ENCODE peak calls at places on chromosomes 7 and 10, in four cellular contexts. One of them, this sample, is unnamed.
A peak's percentile ranks its signal among the peaks of the same experiment; 100 is the strongest.

GRCh38 chr7:119329715-119330114 is 943.3 kb upstream of the KCND2 start:
- DNase-seq in right cardiac atrium: no peak
- DNase-seq in adrenal gland: no peak
- DNase-seq in transverse colon: no peak
- DNase-seq in this sample: no peak

GRCh38 chr10:29635711-29636144 is 957 bp upstream of the SVIL start:
- DNase-seq in adrenal gland: no peak
- DNase-seq in transverse colon: no peak
- DNase-seq in right cardiac atrium: no peak
- DNase-seq in this sample: no peak

GRCh38 chr10:44467900-44468299 is 83.0 kb upstream of the CXCL12 start:
- DNase-seq in adrenal gland: no peak
- DNase-seq in transverse colon: no peak
- DNase-seq in right cardiac atrium: no peak
- DNase-seq in this sample: no peak

GRCh38 chr10:107157071-107157470 is 7.4 kb downstream of the SORCS1 start:
- DNase-seq in adrenal gland: no peak
- DNase-seq in right cardiac atrium: no peak
- DNase-seq in transverse colon: no peak
- DNase-seq in this sample: no peak

GRCh38 chr7:82230826-82231581 is 212.6 kb downstream of the CACNA2D1 start:
- DNase-seq in transverse colon: no peak
- DNase-seq in adrenal gland: no peak
- DNase-seq in right cardiac atrium: no peak
- DNase-seq in this sample: no peak

GRCh38 chr10:36425140-36425797 is 700.1 kb upstream of the ANKRD30A start:
- DNase-seq in right cardiac atrium: no peak
- DNase-seq in transverse colon: no peak
- DNase-seq in adrenal gland: no peak
- DNase-seq in this sample: no peak

GRCh38 chr7:70710011-70710480 is 421.9 kb upstream of the GALNT17 start:
- DNase-seq in right cardiac atrium: no peak
- DNase-seq in transverse colon: no peak
- DNase-seq in adrenal gland: no peak
- DNase-seq in this sample: no peak

GRCh38 chr10:88949912-88950664 is 2.5 kb downstream of the ACTA2 start:
- DNase-seq in transverse colon: no peak
- DNase-seq in right cardiac atrium: no peak
- DNase-seq in adrenal gland: no peak
- DNase-seq in this sample: no peak

GRCh38 chr10:22230331-22230833 is 12.6 kb upstream of the EBLN1 start:
- DNase-seq in transverse colon: no peak
- DNase-seq in adrenal gland: no peak
- DNase-seq in right cardiac atrium: peak; percentile 50
- DNase-seq in this sample: peak; percentile 44

DNA sequence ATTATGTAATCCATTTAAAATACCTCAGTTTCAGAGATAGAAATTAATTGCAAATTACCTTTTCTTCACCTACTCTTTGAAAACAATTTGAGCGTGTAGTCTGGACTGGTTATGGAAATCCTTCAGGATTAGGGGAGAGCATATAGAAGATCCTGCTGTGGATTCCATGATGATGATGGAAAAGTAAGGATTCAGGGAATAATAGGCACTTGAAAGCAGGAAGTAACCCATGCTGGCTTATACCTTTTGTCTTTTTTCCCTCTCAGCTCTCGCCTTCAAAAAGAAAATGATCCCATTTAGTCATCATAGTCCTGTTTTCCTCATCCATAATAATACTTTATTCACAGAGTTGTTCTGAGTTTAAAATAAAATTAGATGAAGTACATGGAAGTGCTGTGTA is 4.4 kb downstream of the HBP1 start:
- DNase-seq in right cardiac atrium: no peak
- DNase-seq in adrenal gland: no peak
- DNase-seq in transverse colon: no peak
- DNase-seq in this sample: no peak
- H3K9me3 ChIP-seq in right cardiac atrium: no peaks in the 10 kb centered on the region
- H3K9me3 ChIP-seq in adrenal gland: no peaks in the 10 kb centered on the region
- H3K9me3 ChIP-seq in transverse colon: no peaks in the 10 kb centered on the region
- H3K9me3 ChIP-seq in this sample: no peaks in the 10 kb centered on the region

GRCh38 chr7:17427924-17428323 is 129.5 kb downstream of the AHR start:
- DNase-seq in transverse colon: no peak
- DNase-seq in right cardiac atrium: no peak
- DNase-seq in adrenal gland: no peak
- DNase-seq in this sample: no peak

GRCh38 chr7:17422966-17423365 is 124.5 kb downstream of the AHR start:
- DNase-seq in adrenal gland: no peak
- DNase-seq in right cardiac atrium: no peak
- DNase-seq in transverse colon: no peak
- DNase-seq in this sample: no peak

GRCh38 chr7:17415955-17416354 is 117.5 kb downstream of the AHR start:
- DNase-seq in adrenal gland: no peak
- DNase-seq in transverse colon: no peak
- DNase-seq in right cardiac atrium: no peak
- DNase-seq in this sample: no peak

DNA sequence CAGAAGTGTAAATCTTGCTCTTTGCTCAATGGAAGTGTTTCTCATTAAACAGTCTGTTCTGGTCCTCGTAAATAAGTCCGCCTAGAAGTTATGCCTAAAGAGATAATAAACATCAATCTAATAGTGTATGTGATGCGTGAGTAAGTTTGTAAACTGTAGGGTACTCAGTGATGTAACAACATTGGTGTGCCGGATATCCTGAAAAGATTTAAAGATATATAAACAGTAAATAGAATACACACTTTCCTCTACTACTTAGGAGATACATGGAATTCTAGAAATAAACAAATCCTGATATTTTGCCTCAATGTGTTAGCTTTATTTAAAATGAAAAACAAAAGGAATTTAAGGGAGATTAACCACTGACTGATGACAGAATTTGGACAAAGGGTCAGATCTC is 123.5 kb downstream of the AHR start:
- DNase-seq in right cardiac atrium: no peak
- DNase-seq in adrenal gland: no peak
- DNase-seq in transverse colon: no peak
- DNase-seq in this sample: no peak
- H3K27ac ChIP-seq in right cardiac atrium: no peak overlapping the region
- H3K27ac ChIP-seq in adrenal gland: no peak overlapping the region
- H3K27ac ChIP-seq in transverse colon: no peak overlapping the region
- H3K27ac ChIP-seq in this sample: no peak overlapping the region

GRCh38 chr7:64625114-64626082 is 40.5 kb upstream of the ZNF107 start:
- DNase-seq in adrenal gland: no peak
- DNase-seq in right cardiac atrium: no peak
- DNase-seq in transverse colon: no peak
- DNase-seq in this sample: no peak
- H3K9me3 ChIP-seq in adrenal gland: no peaks in the 10 kb centered on the region
- H3K9me3 ChIP-seq in right cardiac atrium: no peaks in the 10 kb centered on the region
- H3K9me3 ChIP-seq in transverse colon: no peaks in the 10 kb centered on the region
- H3K9me3 ChIP-seq in this sample: peaks cover 9% of the 10 kb centered on the region

DNA sequence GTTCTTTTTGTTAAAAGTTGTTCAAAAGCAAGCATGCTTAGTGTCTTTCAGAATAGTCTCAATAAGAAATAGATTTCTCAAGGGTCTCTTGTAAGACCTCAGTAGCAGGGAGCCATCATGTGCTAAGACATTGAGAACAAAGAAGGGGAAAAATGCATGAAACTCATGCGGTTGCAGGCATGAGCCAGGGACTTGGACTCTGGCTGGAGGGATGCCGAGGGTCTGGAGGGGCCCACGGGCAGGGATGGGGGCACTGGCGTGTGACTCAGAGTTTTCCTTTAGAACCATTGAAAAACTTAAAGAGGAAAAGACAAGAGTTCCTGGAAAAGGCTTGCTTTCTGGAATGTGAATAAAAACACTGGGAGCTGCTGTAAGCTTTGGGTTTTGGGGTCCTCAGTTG is 253.3 kb downstream of the CCDC3 start:
- DNase-seq in right cardiac atrium: no peak
- DNase-seq in transverse colon: no peak
- DNase-seq in adrenal gland: no peak
- DNase-seq in this sample: no peak
- H3K27ac ChIP-seq in right cardiac atrium: no peak overlapping the region
- H3K27ac ChIP-seq in transverse colon: no peak overlapping the region
- H3K27ac ChIP-seq in adrenal gland: no peak overlapping the region
- H3K27ac ChIP-seq in this sample: no peak overlapping the region

GRCh38 chr7:154744226-154744860 is 258.6 kb downstream of the PAXIP1 start:
- DNase-seq in transverse colon: peak; percentile 42
- DNase-seq in right cardiac atrium: no peak
- DNase-seq in adrenal gland: peak; percentile 25
- DNase-seq in this sample: peak; percentile 7

GRCh38 chr7:154744861-154745258 is 258.1 kb downstream of the PAXIP1 start:
- DNase-seq in transverse colon: no peak
- DNase-seq in right cardiac atrium: no peak
- DNase-seq in adrenal gland: no peak
- DNase-seq in this sample: no peak

GRCh38 chr7:154741131-154741530 is 261.8 kb downstream of the PAXIP1 start:
- DNase-seq in adrenal gland: no peak
- DNase-seq in transverse colon: no peak
- DNase-seq in right cardiac atrium: no peak
- DNase-seq in this sample: no peak

GRCh38 chr7:154746551-154746950 is 256.4 kb downstream of the PAXIP1 start:
- DNase-seq in transverse colon: no peak
- DNase-seq in right cardiac atrium: no peak
- DNase-seq in adrenal gland: no peak
- DNase-seq in this sample: no peak

DNA sequence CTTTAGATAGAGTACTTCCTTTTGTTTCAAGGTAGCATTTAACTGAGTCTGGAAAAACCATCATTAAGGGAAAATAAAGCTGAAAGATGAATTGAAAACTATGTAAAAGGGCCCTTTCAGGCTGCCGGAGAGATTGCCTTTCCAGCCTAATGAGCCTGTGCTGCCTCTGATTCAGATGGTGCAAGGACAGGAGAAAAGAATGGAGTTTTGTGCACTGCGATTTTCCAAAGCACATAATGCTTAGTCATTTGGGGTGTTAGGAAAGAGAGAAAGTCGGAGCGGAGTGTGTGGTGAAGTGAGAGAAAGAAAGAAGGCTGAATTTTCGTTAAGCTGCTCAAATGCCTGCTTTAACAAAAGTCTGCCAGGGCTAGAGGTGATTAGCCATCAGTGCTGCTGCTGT is 259.7 kb downstream of the PAXIP1 start:
- DNase-seq in adrenal gland: no peak
- DNase-seq in transverse colon: no peak
- DNase-seq in right cardiac atrium: no peak
- DNase-seq in this sample: no peak
- H3K9me3 ChIP-seq in adrenal gland: no peaks in the 10 kb centered on the region
- H3K9me3 ChIP-seq in transverse colon: no peaks in the 10 kb centered on the region
- H3K9me3 ChIP-seq in right cardiac atrium: no peaks in the 10 kb centered on the region
- H3K9me3 ChIP-seq in this sample: no peaks in the 10 kb centered on the region

GRCh38 chr7:30173058-30173897 is 38.5 kb downstream of the MTURN start:
- DNase-seq in transverse colon: peak; percentile 32
- DNase-seq in right cardiac atrium: peak; percentile 85
- DNase-seq in adrenal gland: peak; percentile 30
- DNase-seq in this sample: no peak
- H3K27ac ChIP-seq in transverse colon: peak overlapping the region; percentile 37
- H3K27ac ChIP-seq in right cardiac atrium: peak overlapping the region; percentile 71
- H3K27ac ChIP-seq in adrenal gland: no peak overlapping the region
- H3K27ac ChIP-seq in this sample: no peak overlapping the region

GRCh38 chr10:47057471-47057870 is 146.2 kb downstream of the PTPN20 start:
- DNase-seq in adrenal gland: no peak
- DNase-seq in transverse colon: no peak
- DNase-seq in right cardiac atrium: no peak
- DNase-seq in this sample: no peak
- H3K9me3 ChIP-seq in adrenal gland: no peaks in the 10 kb centered on the region
- H3K9me3 ChIP-seq in transverse colon: no peaks in the 10 kb centered on the region
- H3K9me3 ChIP-seq in right cardiac atrium: no peaks in the 10 kb centered on the region
- H3K9me3 ChIP-seq in this sample: no peaks in the 10 kb centered on the region

GRCh38 chr7:64996305-64996704 is 5.5 kb upstream of the ZNF117 start:
- DNase-seq in transverse colon: no peak
- DNase-seq in adrenal gland: no peak
- DNase-seq in right cardiac atrium: no peak
- DNase-seq in this sample: no peak

GRCh38 chr7:64997164-64997908 is 6.5 kb upstream of the ZNF117 start:
- DNase-seq in adrenal gland: no peak
- DNase-seq in right cardiac atrium: no peak
- DNase-seq in transverse colon: no peak
- DNase-seq in this sample: no peak

GRCh38 chr7:64999165-65000004 is 7.1 kb downstream of the ERV3-1 start:
- DNase-seq in transverse colon: no peak
- DNase-seq in adrenal gland: peak; percentile 80
- DNase-seq in right cardiac atrium: peak; percentile 51
- DNase-seq in this sample: no peak

GRCh38 chr7:64997927-64998391 is 7.1 kb upstream of the ZNF117 start:
- DNase-seq in transverse colon: no peak
- DNase-seq in adrenal gland: peak; percentile 39
- DNase-seq in right cardiac atrium: no peak
- DNase-seq in this sample: no peak

DNA sequence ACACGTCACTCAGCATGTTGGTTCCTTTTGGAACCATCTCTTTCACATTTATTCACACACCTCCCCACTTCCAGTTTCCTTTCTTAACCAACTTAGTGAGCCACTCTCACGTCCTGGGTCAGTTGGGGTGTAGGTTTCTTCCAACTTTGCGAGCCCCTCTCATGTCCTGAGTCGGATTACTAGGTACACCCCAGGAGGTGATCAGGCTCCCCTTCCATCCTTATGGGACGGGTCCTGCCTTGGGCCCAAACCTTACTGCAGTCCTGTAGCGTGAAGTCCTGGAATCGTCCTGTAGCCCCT is 7.7 kb downstream of the ERV3-1 start:
- DNase-seq in adrenal gland: no peak
- DNase-seq in right cardiac atrium: no peak
- DNase-seq in transverse colon: no peak
- DNase-seq in this sample: no peak
- H3K27ac ChIP-seq in adrenal gland: peak overlapping the region; percentile 90
- H3K27ac ChIP-seq in right cardiac atrium: no peak overlapping the region
- H3K27ac ChIP-seq in transverse colon: peak overlapping the region; percentile 21
- H3K27ac ChIP-seq in this sample: no peak overlapping the region

This sample was measured in CD4-positive, CD25-positive, alpha-beta regulatory T cell.